ENCODE peak calls at places on chromosomes 7 and 10, in nine cellular contexts. One of them, this sample, is unnamed. For H3K36me3, the result is how much of the 10 kb centered on the place peaks cover.

GRCh38 chr7:28024786-28025334 is 155.7 kb downstream of the JAZF1 start:
- DNase-seq in psoas muscle: no peak
- DNase-seq in small intestine: no peak
- DNase-seq in uterus: no peak
- DNase-seq in body of pancreas: no peak
- DNase-seq in lower lobe of right lung: no peak
- DNase-seq in pancreas: no peak
- DNase-seq in CD8-positive, alpha-beta T cell: no peak
- DNase-seq in hepatocyte: no peak
- DNase-seq in this sample: no peak

GRCh38 chr7:38660427-38661099 is 29.4 kb upstream of the AMPH start:
- DNase-seq in psoas muscle: no peak
- DNase-seq in small intestine: peak
- DNase-seq in uterus: no peak
- DNase-seq in body of pancreas: no peak
- DNase-seq in lower lobe of right lung: peak
- DNase-seq in pancreas: no peak
- DNase-seq in CD8-positive, alpha-beta T cell: no peak
- DNase-seq in hepatocyte: peak
- DNase-seq in this sample: no peak

GRCh38 chr10:129056734-129057689 is 410.0 kb upstream of the MGMT start:
- DNase-seq in psoas muscle: no peak
- DNase-seq in small intestine: no peak
- DNase-seq in uterus: no peak
- DNase-seq in body of pancreas: no peak
- DNase-seq in lower lobe of right lung: no peak
- DNase-seq in pancreas: no peak
- DNase-seq in CD8-positive, alpha-beta T cell: no peak
- DNase-seq in hepatocyte: no peak
- DNase-seq in this sample: no peak

GRCh38 chr10:118272090-118272775 is 69.9 kb downstream of the FAM204A start:
- DNase-seq in psoas muscle: no peak
- DNase-seq in small intestine: peak
- DNase-seq in uterus: peak
- DNase-seq in body of pancreas: no peak
- DNase-seq in lower lobe of right lung: no peak
- DNase-seq in pancreas: no peak
- DNase-seq in CD8-positive, alpha-beta T cell: no peak
- DNase-seq in hepatocyte: peak
- DNase-seq in this sample: no peak

GRCh38 chr10:22259280-22259679 is 41.5 kb upstream of the EBLN1 start:
- DNase-seq in psoas muscle: no peak
- DNase-seq in small intestine: no peak
- DNase-seq in uterus: no peak
- DNase-seq in body of pancreas: no peak
- DNase-seq in lower lobe of right lung: no peak
- DNase-seq in pancreas: no peak
- DNase-seq in CD8-positive, alpha-beta T cell: no peak
- DNase-seq in hepatocyte: no peak
- DNase-seq in this sample: no peak

GRCh38 chr7:135879238-135879637 is 97.9 kb downstream of the MTPN start:
- DNase-seq in psoas muscle: no peak
- DNase-seq in small intestine: no peak
- DNase-seq in uterus: no peak
- DNase-seq in body of pancreas: no peak
- DNase-seq in lower lobe of right lung: no peak
- DNase-seq in pancreas: no peak
- DNase-seq in CD8-positive, alpha-beta T cell: no peak
- DNase-seq in hepatocyte: no peak
- DNase-seq in this sample: no peak

GRCh38 chr10:24346877-24347505 is 138.1 kb downstream of the KIAA1217 start:
- DNase-seq in psoas muscle: no peak
- DNase-seq in small intestine: no peak
- DNase-seq in uterus: no peak
- DNase-seq in body of pancreas: no peak
- DNase-seq in lower lobe of right lung: no peak
- DNase-seq in pancreas: no peak
- DNase-seq in CD8-positive, alpha-beta T cell: no peak
- DNase-seq in hepatocyte: no peak
- DNase-seq in this sample: no peak

GRCh38 chr7:113131367-113131766 is 13.0 kb upstream of the SMIM30 start:
- DNase-seq in psoas muscle: no peak
- DNase-seq in small intestine: no peak
- DNase-seq in uterus: no peak
- DNase-seq in body of pancreas: no peak
- DNase-seq in lower lobe of right lung: no peak
- DNase-seq in pancreas: no peak
- DNase-seq in CD8-positive, alpha-beta T cell: no peak
- DNase-seq in hepatocyte: no peak
- DNase-seq in this sample: no peak

GRCh38 chr7:156608176-156608478 is 32.4 kb upstream of the RNF32 start:
- DNase-seq in psoas muscle: no peak
- DNase-seq in small intestine: no peak
- DNase-seq in uterus: no peak
- DNase-seq in body of pancreas: no peak
- DNase-seq in lower lobe of right lung: no peak
- DNase-seq in pancreas: no peak
- DNase-seq in CD8-positive, alpha-beta T cell: no peak
- DNase-seq in hepatocyte: no peak
- DNase-seq in this sample: no peak

GRCh38 chr7:48428091-48428710 is 256.9 kb downstream of the ABCA13 start:
- DNase-seq in psoas muscle: no peak
- DNase-seq in small intestine: no peak
- DNase-seq in uterus: no peak
- DNase-seq in body of pancreas: no peak
- DNase-seq in lower lobe of right lung: no peak
- DNase-seq in pancreas: no peak
- DNase-seq in CD8-positive, alpha-beta T cell: no peak
- DNase-seq in hepatocyte: no peak
- DNase-seq in this sample: no peak

GRCh38 chr7:121515651-121516401 is 119.7 kb upstream of the FAM3C start:
- DNase-seq in psoas muscle: no peak
- DNase-seq in small intestine: no peak
- DNase-seq in uterus: peak
- DNase-seq in body of pancreas: no peak
- DNase-seq in lower lobe of right lung: no peak
- DNase-seq in pancreas: no peak
- DNase-seq in CD8-positive, alpha-beta T cell: no peak
- DNase-seq in hepatocyte: no peak
- DNase-seq in this sample: no peak

GRCh38 chr7:23474829-23475578 is 4.7 kb upstream of the IGF2BP3 start:
- DNase-seq in psoas muscle: no peak
- DNase-seq in small intestine: no peak
- DNase-seq in uterus: no peak
- DNase-seq in body of pancreas: no peak
- DNase-seq in lower lobe of right lung: no peak
- DNase-seq in pancreas: no peak
- DNase-seq in CD8-positive, alpha-beta T cell: no peak
- DNase-seq in hepatocyte: no peak
- DNase-seq in this sample: no peak

GRCh38 chr10:93742633-93743349 is 14.9 kb upstream of the LGI1 start:
- DNase-seq in psoas muscle: no peak
- DNase-seq in small intestine: peak
- DNase-seq in uterus: no peak
- DNase-seq in body of pancreas: no peak
- DNase-seq in lower lobe of right lung: no peak
- DNase-seq in pancreas: no peak
- DNase-seq in CD8-positive, alpha-beta T cell: no peak
- DNase-seq in hepatocyte: no peak
- DNase-seq in this sample: no peak

GRCh38 chr10:637771-638195 is 51.7 kb downstream of the DIP2C start:
- DNase-seq in psoas muscle: no peak
- DNase-seq in small intestine: no peak
- DNase-seq in uterus: no peak
- DNase-seq in body of pancreas: no peak
- DNase-seq in lower lobe of right lung: no peak
- DNase-seq in pancreas: no peak
- DNase-seq in CD8-positive, alpha-beta T cell: no peak
- DNase-seq in hepatocyte: no peak
- DNase-seq in this sample: no peak

GRCh38 chr7:99003419-99003818 is 125.1 kb downstream of the TRRAP start:
- DNase-seq in psoas muscle: no peak
- DNase-seq in small intestine: no peak
- DNase-seq in uterus: no peak
- DNase-seq in body of pancreas: no peak
- DNase-seq in lower lobe of right lung: no peak
- DNase-seq in pancreas: no peak
- DNase-seq in CD8-positive, alpha-beta T cell: no peak
- DNase-seq in hepatocyte: no peak
- DNase-seq in this sample: no peak

GRCh38 chr7:99006739-99007424 is 128.6 kb downstream of the TRRAP start:
- DNase-seq in psoas muscle: no peak
- DNase-seq in small intestine: no peak
- DNase-seq in uterus: no peak
- DNase-seq in body of pancreas: no peak
- DNase-seq in lower lobe of right lung: no peak
- DNase-seq in pancreas: no peak
- DNase-seq in CD8-positive, alpha-beta T cell: no peak
- DNase-seq in hepatocyte: no peak
- DNase-seq in this sample: no peak

GRCh38 chr7:99004216-99004615 is 125.9 kb downstream of the TRRAP start:
- DNase-seq in psoas muscle: no peak
- DNase-seq in small intestine: no peak
- DNase-seq in uterus: no peak
- DNase-seq in body of pancreas: no peak
- DNase-seq in lower lobe of right lung: peak
- DNase-seq in pancreas: no peak
- DNase-seq in CD8-positive, alpha-beta T cell: no peak
- DNase-seq in hepatocyte: no peak
- DNase-seq in this sample: no peak

GRCh38 chr7:99004781-99005500 is 126.6 kb downstream of the TRRAP start:
- DNase-seq in psoas muscle: no peak
- DNase-seq in small intestine: no peak
- DNase-seq in uterus: no peak
- DNase-seq in body of pancreas: no peak
- DNase-seq in lower lobe of right lung: no peak
- DNase-seq in pancreas: no peak
- DNase-seq in CD8-positive, alpha-beta T cell: no peak
- DNase-seq in hepatocyte: no peak
- DNase-seq in this sample: no peak

DNA sequence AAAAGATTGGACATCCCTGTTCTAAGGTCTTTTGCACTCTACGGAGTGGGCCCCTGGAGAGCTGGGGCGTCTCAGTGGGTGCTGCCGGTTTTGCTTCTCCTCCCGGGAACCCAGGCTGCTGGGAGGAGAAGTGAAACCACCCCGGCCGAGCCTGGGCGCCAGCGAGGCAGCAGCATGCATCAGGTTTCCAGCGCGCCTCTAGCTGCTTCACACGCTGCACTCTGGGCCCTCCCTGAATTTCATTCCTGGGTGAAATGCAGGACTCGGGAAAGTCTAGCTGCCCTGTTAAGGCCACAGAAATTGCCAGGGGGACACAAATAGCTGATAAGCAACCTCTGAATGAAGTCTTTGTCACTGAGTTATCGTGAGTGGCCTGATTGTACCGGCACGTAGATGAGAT is 127.4 kb downstream of the TRRAP start:
- DNase-seq in psoas muscle: no peak
- DNase-seq in small intestine: no peak
- DNase-seq in uterus: no peak
- DNase-seq in body of pancreas: no peak
- DNase-seq in lower lobe of right lung: no peak
- DNase-seq in pancreas: no peak
- DNase-seq in CD8-positive, alpha-beta T cell: no peak
- DNase-seq in hepatocyte: no peak
- DNase-seq in this sample: no peak
- H3K36me3 ChIP-seq in psoas muscle: half or more
- H3K36me3 ChIP-seq in small intestine: under half
- H3K36me3 ChIP-seq in uterus: under half
- H3K36me3 ChIP-seq in body of pancreas: under half
- H3K36me3 ChIP-seq in lower lobe of right lung: half or more
- H3K36me3 ChIP-seq in pancreas: half or more
- H3K36me3 ChIP-seq in CD8-positive, alpha-beta T cell: half or more
- H3K36me3 ChIP-seq in hepatocyte: under half
- H3K36me3 ChIP-seq in this sample: half or more

DNA sequence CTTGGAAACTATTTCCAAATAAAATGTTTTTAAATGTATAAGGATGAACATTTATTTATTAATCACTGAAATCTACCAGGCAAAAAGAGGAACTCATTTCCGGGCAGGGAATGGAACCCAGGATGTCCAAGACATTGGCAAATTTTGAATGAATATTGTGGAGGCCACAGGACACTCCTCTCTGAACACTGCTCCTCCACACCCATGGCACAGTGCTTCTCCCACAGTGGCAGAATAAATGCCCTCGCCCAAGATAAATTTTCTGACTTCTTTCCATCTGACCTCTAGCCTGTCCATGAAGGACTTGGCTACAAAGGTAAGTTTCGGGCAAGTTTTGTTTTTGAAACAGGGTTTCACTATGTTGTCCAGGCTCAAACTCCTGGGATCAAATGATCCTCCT is 39.0 kb downstream of the HIPK2 start:
- DNase-seq in psoas muscle: no peak
- DNase-seq in small intestine: no peak
- DNase-seq in uterus: no peak
- DNase-seq in body of pancreas: no peak
- DNase-seq in lower lobe of right lung: no peak
- DNase-seq in pancreas: no peak
- DNase-seq in CD8-positive, alpha-beta T cell: no peak
- DNase-seq in hepatocyte: no peak
- DNase-seq in this sample: no peak
- H3K36me3 ChIP-seq in psoas muscle: under half
- H3K36me3 ChIP-seq in small intestine: under half
- H3K36me3 ChIP-seq in uterus: under half
- H3K36me3 ChIP-seq in body of pancreas: under half
- H3K36me3 ChIP-seq in lower lobe of right lung: under half
- H3K36me3 ChIP-seq in pancreas: under half
- H3K36me3 ChIP-seq in CD8-positive, alpha-beta T cell: under half
- H3K36me3 ChIP-seq in hepatocyte: under half
- H3K36me3 ChIP-seq in this sample: under half

DNA sequence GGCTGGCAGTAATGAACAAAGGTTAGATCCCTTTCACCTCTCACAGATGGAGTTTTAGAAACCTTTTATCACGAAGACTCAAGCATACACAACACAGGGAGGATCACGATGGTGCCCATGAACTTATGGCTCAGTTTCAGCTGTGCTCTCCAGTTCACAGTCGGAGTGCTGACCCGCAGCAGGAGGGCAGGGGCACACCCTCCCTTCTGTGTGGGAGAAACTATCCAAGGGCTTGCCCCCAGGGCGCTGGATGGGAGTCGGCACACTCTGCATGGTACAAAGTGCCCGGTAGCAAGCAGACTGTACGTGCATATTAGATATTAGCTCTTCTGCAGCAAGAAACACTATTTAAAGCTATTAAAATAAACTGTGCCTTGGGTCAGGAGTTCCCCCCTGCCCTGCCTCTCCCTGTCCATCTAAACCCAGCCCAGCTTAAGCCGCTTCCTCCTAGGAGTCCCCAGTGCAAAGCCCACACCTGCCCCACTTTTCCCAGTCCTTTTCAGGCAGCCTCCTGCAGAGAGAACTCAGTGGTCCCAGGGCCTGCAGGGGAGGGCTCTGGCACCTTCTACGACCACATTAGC is 76.5 kb downstream of the CHST15 start:
- DNase-seq in psoas muscle: peak
- DNase-seq in small intestine: no peak
- DNase-seq in uterus: no peak
- DNase-seq in body of pancreas: no peak
- DNase-seq in lower lobe of right lung: no peak
- DNase-seq in pancreas: no peak
- DNase-seq in CD8-positive, alpha-beta T cell: no peak
- DNase-seq in hepatocyte: no peak
- DNase-seq in this sample: no peak
- H3K36me3 ChIP-seq in psoas muscle: under half
- H3K36me3 ChIP-seq in small intestine: under half
- H3K36me3 ChIP-seq in uterus: under half
- H3K36me3 ChIP-seq in body of pancreas: under half
- H3K36me3 ChIP-seq in lower lobe of right lung: under half
- H3K36me3 ChIP-seq in pancreas: under half
- H3K36me3 ChIP-seq in CD8-positive, alpha-beta T cell: under half
- H3K36me3 ChIP-seq in hepatocyte: under half
- H3K36me3 ChIP-seq in this sample: under half

GRCh38 chr10:44033008-44033407 is 351.9 kb downstream of the CXCL12 start:
- DNase-seq in psoas muscle: no peak
- DNase-seq in small intestine: no peak
- DNase-seq in uterus: no peak
- DNase-seq in body of pancreas: no peak
- DNase-seq in lower lobe of right lung: no peak
- DNase-seq in pancreas: no peak
- DNase-seq in CD8-positive, alpha-beta T cell: no peak
- DNase-seq in hepatocyte: no peak
- DNase-seq in this sample: no peak
- H3K36me3 ChIP-seq in psoas muscle: under half
- H3K36me3 ChIP-seq in small intestine: under half
- H3K36me3 ChIP-seq in uterus: under half
- H3K36me3 ChIP-seq in body of pancreas: under half
- H3K36me3 ChIP-seq in lower lobe of right lung: under half
- H3K36me3 ChIP-seq in pancreas: under half
- H3K36me3 ChIP-seq in CD8-positive, alpha-beta T cell: under half
- H3K36me3 ChIP-seq in hepatocyte: under half
- H3K36me3 ChIP-seq in this sample: under half

This sample was measured in RWPE2.